ENCODE peak calls at places on chromosomes 2 and 18, in four cellular contexts. X is GM12878, H is HepG2, J is H1. C is an unnamed sample.

GRCh38 chr2:54459037-54459441 is 2.9 kb downstream of the SPTBN1 start:
- DNase-seq in X (no peak), H (no peak), J (no peak), C (no peak)

GRCh38 chr2:1910562-1911256 is 166.4 kb upstream of the PXDN start:
- DNase-seq in X (no peak), H (no peak), J (no peak), C (no peak)

GRCh38 chr2:11790228-11790627 is 43.8 kb downstream of the LPIN1 start:
- DNase-seq in X (no peak), H (no peak), J (no peak), C (no peak)

GRCh38 chr2:207765541-207765940 is 4.2 kb downstream of the FZD5 start:
- DNase-seq in X (no peak), H (peak), J (no peak), C (peak)

GRCh38 chr2:214881647-214882205 is 72.2 kb upstream of the BARD1 start:
- DNase-seq in X (peak), H (no peak), J (no peak), C (no peak)

GRCh38 chr2:174836345-174836999 is 72.2 kb upstream of the CHRNA1 start:
- DNase-seq in X (no peak), H (no peak), J (no peak), C (no peak)

GRCh38 chr2:10709290-10709939 is 12.0 kb upstream of the ATP6V1C2 start:
- DNase-seq in X (no peak), H (peak), J (peak), C (no peak)

GRCh38 chr2:36820942-36821605 is 124.6 kb downstream of the VIT start:
- DNase-seq in X (no peak), H (peak), J (peak), C (no peak)

GRCh38 chr2:45232824-45233223 is 223.6 kb upstream of the SIX2 start:
- DNase-seq in X (no peak), H (no peak), J (no peak), C (no peak)

GRCh38 chr18:48866028-48866733 is 84.6 kb downstream of the SMAD7 start:
- DNase-seq in X (no peak), H (no peak), J (no peak), C (no peak)

GRCh38 chr2:45649855-45650806 is 1.3 kb upstream of the PRKCE start:
- DNase-seq in X (no peak), H (peak), J (peak), C (peak)

GRCh38 chr18:74906189-74906588 is 302.8 kb downstream of the PTGR3 start:
- DNase-seq in X (no peak), H (no peak), J (no peak), C (no peak)

GRCh38 chr2:46816151-46816845 is 99.3 kb downstream of the MCFD2 start:
- DNase-seq in X (no peak), H (no peak), J (peak), C (no peak)

GRCh38 chr2:46818141-46818552 is 97.5 kb downstream of the MCFD2 start:
- DNase-seq in X (no peak), H (no peak), J (no peak), C (no peak)

GRCh38 chr2:46818819-46819218 is 96.8 kb downstream of the MCFD2 start:
- DNase-seq in X (no peak), H (no peak), J (no peak), C (no peak)

GRCh38 chr2:46815121-46815802 is 100.3 kb downstream of the MCFD2 start:
- DNase-seq in X (no peak), H (no peak), J (peak), C (no peak)

DNA sequence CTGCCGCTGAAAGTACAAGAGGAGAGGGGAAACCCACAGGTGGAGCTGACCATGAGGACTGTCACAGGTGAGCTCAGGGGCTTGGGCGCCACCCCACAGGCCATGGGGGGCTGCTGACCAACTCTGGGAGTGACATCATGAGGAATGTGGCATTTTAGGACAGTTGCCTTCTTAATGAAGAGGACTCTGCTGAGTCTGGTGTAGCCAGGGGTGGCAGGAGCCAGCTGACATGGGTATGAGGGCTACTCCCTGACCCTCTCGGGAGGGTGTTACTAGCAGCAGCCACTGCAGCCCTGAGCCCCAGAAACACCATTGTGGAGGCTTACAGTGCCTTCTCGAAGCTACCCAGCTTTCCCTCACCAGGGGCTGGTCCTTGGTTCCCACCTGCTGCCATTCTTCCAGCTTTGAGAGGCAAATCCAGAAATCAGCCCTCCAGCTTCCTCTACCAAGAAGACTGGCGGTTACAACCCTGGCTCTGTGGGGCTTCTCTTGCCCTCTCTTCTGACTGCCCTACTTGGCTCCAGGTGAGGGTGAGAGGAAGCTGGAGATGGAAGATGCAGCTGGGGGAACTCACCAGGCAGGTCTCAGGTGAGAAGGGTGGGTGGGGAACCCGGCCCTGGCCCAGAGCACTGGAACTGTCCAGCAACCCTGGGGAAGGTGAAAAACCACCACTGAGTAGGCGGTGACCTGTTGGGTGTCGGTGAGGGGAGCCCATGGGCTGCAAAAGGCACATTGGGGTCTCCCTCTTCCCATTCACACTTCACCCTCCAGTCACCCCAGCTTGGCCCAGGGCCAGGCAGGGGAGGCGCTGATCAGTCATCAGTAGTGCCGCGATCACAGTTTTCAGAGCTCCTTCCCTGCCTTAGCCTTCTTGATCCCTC is 98.5 kb downstream of the MCFD2 start:
- DNase-seq in X (no peak), H (no peak), J (no peak), C (no peak)
- TF ChIP-seq ATF3 in X (no peak), H (no peak), J (no peak), C (no peak)

DNA sequence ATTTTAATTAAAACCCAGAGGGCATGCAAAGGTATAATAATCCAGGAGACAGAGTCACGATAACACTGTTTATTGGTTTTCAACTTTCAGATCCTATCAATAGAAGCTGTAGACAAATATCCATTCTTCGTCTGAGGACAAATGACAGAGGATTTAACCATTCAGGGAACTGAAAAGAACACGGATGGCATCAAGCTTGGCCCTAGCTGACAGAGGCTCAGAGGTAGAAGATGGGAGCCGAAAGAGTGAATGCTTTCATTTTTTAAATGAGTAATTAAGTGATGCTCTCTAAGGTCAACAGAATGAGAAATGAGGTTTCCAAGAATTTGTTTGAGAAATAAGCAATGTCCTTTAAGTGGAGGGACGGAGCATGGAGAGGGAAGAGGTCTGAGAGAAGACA is 62.1 kb downstream of the BCL2 start:
- DNase-seq in X (no peak), H (no peak), J (no peak), C (no peak)
- TF ChIP-seq CHD2 in X (no peak), H (no peak), J (no peak), C (no peak)

DNA sequence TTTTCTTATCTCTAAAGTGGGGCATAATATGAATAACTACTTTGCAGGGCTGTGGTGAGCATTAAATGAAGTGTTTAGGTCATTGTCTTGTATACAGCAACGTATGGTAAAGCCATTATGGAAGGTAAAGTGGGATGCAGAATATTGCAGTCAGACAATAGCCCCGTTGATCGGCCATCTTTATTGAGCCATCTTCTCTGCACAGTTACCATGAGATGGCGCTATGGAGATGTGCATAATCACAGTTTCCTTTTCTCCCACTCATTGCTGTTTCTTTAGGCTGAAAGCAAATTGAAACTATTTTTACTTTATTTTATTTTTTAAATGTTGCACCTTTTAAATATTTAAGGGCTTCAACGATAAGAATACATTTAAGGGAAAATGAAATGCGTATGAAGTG is 108.9 kb downstream of the THSD7B start:
- DNase-seq in X (no peak), H (peak), J (no peak), C (no peak)
- TF ChIP-seq ATF3 in X (no peak), H (no peak), J (no peak), C (no peak)

DNA sequence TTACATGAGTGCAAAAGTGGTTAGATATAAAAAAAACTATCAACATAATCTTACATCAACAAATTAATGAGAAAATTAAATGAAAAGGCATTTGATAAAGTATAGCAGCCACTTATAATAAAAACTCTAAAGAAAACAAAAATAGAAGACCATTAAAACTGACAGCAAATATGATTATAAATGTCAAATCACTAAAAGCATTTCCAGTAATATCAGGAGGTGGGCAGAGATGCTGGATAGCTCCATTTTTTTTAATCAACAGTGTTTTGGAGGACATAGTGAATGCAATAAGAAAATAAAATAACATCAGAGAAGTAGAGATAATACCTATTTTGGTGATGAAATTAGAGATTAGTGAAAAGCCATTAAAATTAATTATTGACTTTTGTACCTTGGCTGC is 173.4 kb downstream of the LRRTM4 start:
- DNase-seq in X (no peak), H (no peak), J (no peak), C (no peak)
- TF ChIP-seq CHD2 in X (no peak), H (no peak), J (no peak), C (no peak)

DNA sequence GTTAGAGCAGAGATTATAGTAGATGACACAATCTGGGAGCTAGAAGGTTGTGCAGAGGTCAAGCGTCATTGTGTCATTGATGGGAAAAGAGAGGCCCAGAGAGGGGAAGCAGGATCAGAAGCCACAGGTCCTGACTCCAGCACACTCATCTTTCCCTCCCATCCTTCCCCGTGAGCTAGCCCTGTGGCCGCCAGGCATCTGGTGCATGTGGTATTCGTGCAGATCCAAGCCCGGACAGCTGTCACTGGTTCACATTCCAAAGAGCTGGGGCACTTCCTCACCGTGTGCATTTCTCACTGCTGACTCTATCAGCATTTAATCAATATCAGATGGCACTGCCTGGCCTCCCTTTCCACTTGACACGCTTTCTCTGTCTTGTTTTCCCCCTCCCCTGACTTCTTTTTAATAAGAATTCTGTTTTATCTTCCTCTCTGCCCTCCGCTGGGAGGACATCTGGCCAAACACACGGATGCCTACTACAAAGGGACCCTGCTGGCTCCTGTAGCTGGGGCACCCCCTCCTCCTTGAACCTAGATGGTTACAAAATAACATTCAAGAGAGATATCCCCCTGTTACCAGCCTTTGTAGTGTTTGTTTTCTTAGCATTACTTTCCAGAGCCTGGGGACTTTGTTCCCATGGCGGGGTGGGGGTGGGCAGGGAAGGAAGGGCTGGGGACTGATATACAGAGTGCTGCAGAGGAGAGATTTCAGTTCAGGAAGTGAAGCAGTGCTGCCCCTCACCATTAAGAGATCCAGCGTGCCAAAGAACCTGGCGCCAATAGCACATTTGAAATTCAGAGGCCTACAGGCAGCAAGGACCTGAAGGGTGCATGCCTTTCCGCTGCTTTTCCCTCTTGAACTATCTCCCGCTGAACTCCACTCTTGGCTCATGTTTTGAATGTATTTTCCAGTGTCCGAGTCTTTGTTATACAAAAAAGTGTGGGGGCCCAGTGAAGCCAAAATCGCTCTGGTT is 94.4 kb upstream of the THOC1 start:
- DNase-seq in X (no peak), H (peak), J (no peak), C (no peak)
- TF ChIP-seq ATF3 in X (no peak), H (no peak), J (no peak), C (no peak)

GRCh38 chr2:233242231-233242917 is 9.1 kb upstream of the ATG16L1 start:
- DNase-seq in X (no peak), H (no peak), J (no peak), C (no peak)
- TF ChIP-seq CHD2 in X (no peak), H (no peak), J (no peak), C (no peak)

GRCh38 chr2:145563752-145564615 is 1044.1 kb upstream of the ZEB2 start:
- DNase-seq in X (no peak), H (no peak), J (no peak), C (no peak)
- TF ChIP-seq ATF3 in X (no peak), H (no peak), J (no peak), C (no peak)

GRCh38 chr2:218261424-218262273 is 834 bp downstream of the GPBAR1 start:
- DNase-seq in X (no peak), H (no peak), J (no peak), C (no peak)
- TF ChIP-seq CHD2 in X (no peak), H (no peak), J (no peak), C (no peak)